ENCODE peak calls at places on chromosomes 6 and 20, in four cellular contexts. N is HTR-8/SVneo; P is lung microvascular endothelial cell; O is stimulated activated CD4-positive, alpha-beta T cell treated with anti-CD3 and anti-CD28 coated beads, TNF-alpha, amount 100 ng/mL, for 1 hour. G is an unnamed sample.

GRCh38 chr6:147604373-147604772 is 95.9 kb downstream of the SAMD5 start:
- DNase-seq in O (no peak), N (no peak), P (no peak), G (no peak)

GRCh38 chr6:153312633-153313032 is 181.6 kb upstream of the RGS17 start:
- DNase-seq in P (peak), N (peak), O (no peak), G (peak)

GRCh38 chr20:62617711-62618483 is 24.4 kb upstream of the SLCO4A1 start:
- DNase-seq in N (no peak), O (peak), P (no peak), G (peak)

GRCh38 chr20:10832146-10832545 is 158.3 kb upstream of the JAG1 start:
- DNase-seq in P (no peak), N (no peak), O (no peak), G (no peak)

GRCh38 chr6:39102024-39102820 is 12.8 kb downstream of the SAYSD1 start:
- DNase-seq in O (no peak), P (peak), N (no peak), G (peak)

GRCh38 chr20:62126141-62126540 is 3.9 kb downstream of the LSM14B start:
- DNase-seq in O (no peak), P (no peak), N (no peak), G (no peak)

GRCh38 chr6:118372413-118372812 is 175.7 kb upstream of the PLN start:
- DNase-seq in P (peak), O (no peak), N (no peak), G (peak)

GRCh38 chr6:66096679-66097078 is 389.7 kb upstream of the EYS start:
- DNase-seq in O (no peak), P (no peak), N (no peak), G (no peak)

GRCh38 chr6:22026160-22026678 is 270.6 kb downstream of the PRL start:
- DNase-seq in O (no peak), P (no peak), N (no peak), G (no peak)

GRCh38 chr6:26412954-26413353 is 10.9 kb downstream of the BTN3A1 start:
- DNase-seq in N (no peak), P (no peak), O (no peak), G (no peak)

GRCh38 chr6:89140347-89141159 is 5.3 kb upstream of the PM20D2 start:
- DNase-seq in N (no peak), P (no peak), O (no peak), G (no peak)

GRCh38 chr6:11296449-11297375 is 64.2 kb upstream of the NEDD9 start:
- DNase-seq in P (no peak), O (no peak), N (no peak), G (no peak)

GRCh38 chr6:85355816-85356215 is 94.1 kb upstream of the NT5E start:
- DNase-seq in N (no peak), O (no peak), P (no peak), G (no peak)

GRCh38 chr6:88910922-88911778 is 52.3 kb downstream of the RNGTT start:
- DNase-seq in P (no peak), O (no peak), N (no peak), G (no peak)

GRCh38 chr6:135438907-135439535 is 58.5 kb downstream of the AHI1 start:
- DNase-seq in P (peak), O (no peak), N (peak), G (no peak)

GRCh38 chr20:24985802-24986201 is 6.7 kb downstream of the APMAP start:
- DNase-seq in P (no peak), N (no peak), O (no peak), G (no peak)

GRCh38 chr6:45724511-45724910 is 291.1 kb downstream of the CLIC5 start:
- DNase-seq in N (peak), P (peak), O (no peak), G (peak)

GRCh38 chr6:137881522-137881886 is 14.4 kb downstream of the TNFAIP3 start:
- DNase-seq in P (no peak), O (no peak), N (no peak), G (no peak)

GRCh38 chr20:44720994-44721784 is 6.0 kb downstream of the CCN5 start:
- DNase-seq in N (no peak), O (no peak), P (peak), G (peak)

GRCh38 chr6:134363323-134364039 is 45.6 kb upstream of the SGK1 start:
- DNase-seq in O (no peak), N (peak), P (no peak), G (peak)

GRCh38 chr6:56853541-56853940 is 101.4 kb upstream of the BEND6 start:
- DNase-seq in O (no peak), N (no peak), P (no peak), G (no peak)

GRCh38 chr20:43761396-43762340 is 34.9 kb upstream of the GTSF1L start:
- DNase-seq in N (no peak), O (no peak), P (no peak), G (no peak)

GRCh38 chr6:26468829-26469228 is 11.1 kb downstream of the BTN2A1 start:
- DNase-seq in P (no peak), O (no peak), N (no peak), G (no peak)

GRCh38 chr6:118525913-118526490 is 22.1 kb upstream of the PLN start:
- DNase-seq in P (no peak), N (no peak), O (no peak), G (no peak)

GRCh38 chr20:16005612-16006493 is 567.4 kb downstream of the KIF16B start:
- DNase-seq in O (no peak), N (no peak), P (no peak), G (no peak)

GRCh38 chr6:170172406-170172805 is 118.5 kb downstream of the DLL1 start:
- DNase-seq in O (no peak), P (no peak), N (no peak), G (peak)

GRCh38 chr20:23435675-23436539 is 3.6 kb upstream of the CSTL1 start:
- DNase-seq in P (no peak), O (no peak), N (no peak), G (no peak)

GRCh38 chr6:1554881-1555569 is 54.7 kb upstream of the FOXC1 start:
- DNase-seq in O (peak), P (peak), N (peak), G (peak)

GRCh38 chr6:164243949-164244348 is 829.4 kb downstream of the QKI start:
- DNase-seq in O (no peak), N (no peak), P (no peak), G (peak)

GRCh38 chr6:88748141-88748540 is 215.3 kb downstream of the RNGTT start:
- DNase-seq in P (no peak), O (no peak), N (no peak), G (no peak)

GRCh38 chr20:32037929-32038328 is 14.1 kb upstream of the HCK start:
- DNase-seq in N (no peak), P (no peak), O (no peak), G (peak)

GRCh38 chr6:125979101-125979500 is 7.2 kb upstream of the TRMT11 start:
- DNase-seq in P (no peak), O (no peak), N (no peak), G (no peak)

GRCh38 chr6:148239777-148240462 is 102.7 kb upstream of the SASH1 start:
- DNase-seq in O (no peak), P (no peak), N (no peak), G (no peak)

GRCh38 chr6:158610319-158610968 is 34.1 kb downstream of the DYNLT1 start:
- DNase-seq in P (no peak), O (no peak), N (no peak), G (no peak)

GRCh38 chr6:32659856-32660595 is 6.4 kb downstream of the HLA-DQB1 start:
- DNase-seq in O (no peak), P (no peak), N (no peak), G (no peak)

GRCh38 chr6:53044572-53044971 is 20.6 kb upstream of the FBXO9 start:
- DNase-seq in N (no peak), P (no peak), O (no peak), G (no peak)

GRCh38 chr20:62500237-62500864 is 24.6 kb upstream of the GATA5 start:
- DNase-seq in O (peak), N (peak), P (peak), G (peak)

GRCh38 chr6:30101423-30101938 is 11.4 kb downstream of the TRIM31 start:
- DNase-seq in P (no peak), N (no peak), O (no peak), G (peak)

GRCh38 chr6:55953384-55953783 is 78.0 kb upstream of the BMP5 start:
- DNase-seq in P (peak), N (peak), O (no peak), G (peak)

GRCh38 chr6:139882977-139883728 is 508.7 kb upstream of the CITED2 start:
- DNase-seq in O (no peak), N (peak), P (peak), G (no peak)

G was measured in Daoy.